ENCODE peak calls at places on chromosomes 16 and 17, in ten cellular contexts. O is GM23338, V is GM12892, T is HCT116, X is stomach, M is endothelial cell of umbilical vein, W is spleen, H is SK-N-SH, J is Panc1, Z is HL-60. N is an unnamed sample.

GRCh38 chr17:47810200-47810821 is 11.3 kb downstream of the OSBPL7 start:
- DNase-seq in O (peak), V (no peak), T (peak), X (peak), M (peak), W (no peak), H (no peak), J (peak), Z (no peak), N (peak)

GRCh38 chr16:27446721-27447120 is 44.7 kb downstream of the IL21R start:
- DNase-seq in O (no peak), V (peak), T (no peak), X (no peak), M (no peak), W (peak), H (no peak), J (no peak), Z (no peak), N (peak)

GRCh38 chr17:73822371-73822770 is 178.1 kb upstream of the SDK2 start:
- DNase-seq in O (no peak), V (no peak), T (no peak), X (no peak), M (no peak), W (no peak), H (no peak), J (no peak), Z (no peak), N (no peak)

GRCh38 chr17:57080708-57081107 is 4.3 kb upstream of the AKAP1 start:
- DNase-seq in O (no peak), V (no peak), T (no peak), X (no peak), M (no peak), W (no peak), H (no peak), J (no peak), Z (no peak), N (no peak)

GRCh38 chr16:29825145-29826044 is 5.1 kb downstream of the MVP start:
- DNase-seq in O (no peak), V (peak), T (no peak), X (no peak), M (peak), W (no peak), H (no peak), J (no peak), Z (no peak), N (peak)

GRCh38 chr17:42484304-42484703 is 25.6 kb downstream of the ATP6V0A1 start:
- DNase-seq in O (no peak), V (no peak), T (no peak), X (no peak), M (peak), W (no peak), H (no peak), J (no peak), Z (no peak), N (peak)

GRCh38 chr17:51819820-51820219 is 338.7 kb downstream of the CA10 start:
- DNase-seq in O (no peak), V (no peak), T (no peak), X (no peak), M (no peak), W (no peak), H (no peak), J (no peak), Z (no peak), N (no peak)

GRCh38 chr16:3938843-3939624 is 58.5 kb upstream of the CREBBP start:
- DNase-seq in O (peak), V (peak), T (no peak), X (peak), M (peak), W (peak), H (peak), J (no peak), Z (peak), N (peak)

GRCh38 chr17:13562271-13562800 is 39.4 kb downstream of the HS3ST3A1 start:
- DNase-seq in O (no peak), V (no peak), T (no peak), X (no peak), M (no peak), W (no peak), H (no peak), J (no peak), Z (no peak), N (no peak)

GRCh38 chr17:34797724-34798123 is 163.5 kb downstream of the CCT6B start:
- DNase-seq in O (peak), V (no peak), T (no peak), X (no peak), M (peak), W (no peak), H (no peak), J (no peak), Z (peak), N (no peak)

GRCh38 chr17:69084911-69085310 is 24.2 kb upstream of the ABCA9 start:
- DNase-seq in O (peak), V (no peak), T (peak), X (no peak), M (no peak), W (no peak), H (peak), J (no peak), Z (no peak), N (no peak)

GRCh38 chr16:60166111-60166510 is 1432.0 kb upstream of the GOT2 start:
- DNase-seq in O (no peak), V (no peak), T (no peak), X (no peak), M (peak), W (no peak), H (no peak), J (no peak), Z (no peak), N (no peak)

GRCh38 chr17:78779848-78780247 is 2.2 kb downstream of the CYTH1 start:
- DNase-seq in O (no peak), V (no peak), T (no peak), X (no peak), M (no peak), W (peak), H (no peak), J (no peak), Z (no peak), N (peak)

GRCh38 chr16:65224994-65225393 is 103.1 kb upstream of the CDH11 start:
- DNase-seq in O (peak), V (no peak), T (no peak), X (no peak), M (no peak), W (no peak), H (no peak), J (no peak), Z (no peak), N (no peak)

GRCh38 chr17:1645207-1646171 is at the start of gene SCARF1:
- DNase-seq in O (no peak), V (no peak), T (no peak), X (no peak), M (peak), W (peak), H (no peak), J (no peak), Z (no peak), N (no peak)

GRCh38 chr17:78414178-78415162 is 36.0 kb downstream of the PGS1 start:
- DNase-seq in O (no peak), V (no peak), T (no peak), X (no peak), M (no peak), W (peak), H (no peak), J (no peak), Z (no peak), N (no peak)

GRCh38 chr17:46764709-46765401 is 53.6 kb downstream of the WNT3 start:
- DNase-seq in O (no peak), V (no peak), T (no peak), X (peak), M (peak), W (no peak), H (peak), J (no peak), Z (no peak), N (no peak)

GRCh38 chr17:77019955-77020379 is 120.8 kb upstream of the SEC14L1 start:
- DNase-seq in O (peak), V (no peak), T (no peak), X (no peak), M (no peak), W (no peak), H (no peak), J (no peak), Z (no peak), N (no peak)

GRCh38 chr16:66254751-66255150 is 111.7 kb upstream of the CDH5 start:
- DNase-seq in O (no peak), V (no peak), T (no peak), X (no peak), M (no peak), W (no peak), H (no peak), J (no peak), Z (no peak), N (no peak)

GRCh38 chr16:68319185-68319908 is 8.5 kb downstream of the PRMT7 start:
- DNase-seq in O (no peak), V (peak), T (no peak), X (no peak), M (no peak), W (no peak), H (no peak), J (no peak), Z (no peak), N (no peak)

GRCh38 chr16:89246903-89247733 is 29.6 kb downstream of the ZNF778 start:
- DNase-seq in O (peak), V (peak), T (peak), X (peak), M (peak), W (peak), H (peak), J (no peak), Z (peak), N (peak)

GRCh38 chr16:83066881-83067280 is 440.1 kb downstream of the CDH13 start:
- DNase-seq in O (no peak), V (no peak), T (no peak), X (no peak), M (no peak), W (no peak), H (no peak), J (no peak), Z (no peak), N (no peak)

GRCh38 chr17:43667506-43668438 is 6.0 kb upstream of the MEOX1 start:
- DNase-seq in O (no peak), V (no peak), T (no peak), X (no peak), M (peak), W (no peak), H (no peak), J (no peak), Z (no peak), N (no peak)

GRCh38 chr17:17560167-17560566 is 31.3 kb downstream of the PEMT start:
- DNase-seq in O (no peak), V (no peak), T (no peak), X (no peak), M (no peak), W (no peak), H (no peak), J (no peak), Z (no peak), N (no peak)

GRCh38 chr17:41697122-41697962 is 8.7 kb downstream of the EIF1 start:
- DNase-seq in O (no peak), V (no peak), T (no peak), X (peak), M (no peak), W (no peak), H (no peak), J (no peak), Z (no peak), N (peak)

GRCh38 chr17:40415390-40415789 is 2.3 kb downstream of the TOP2A start:
- DNase-seq in O (peak), V (no peak), T (no peak), X (no peak), M (peak), W (no peak), H (peak), J (no peak), Z (no peak), N (no peak)

GRCh38 chr17:73600103-73600871 is 44.0 kb downstream of the SDK2 start:
- DNase-seq in O (no peak), V (no peak), T (no peak), X (no peak), M (no peak), W (no peak), H (peak), J (no peak), Z (no peak), N (no peak)

GRCh38 chr17:1116602-1117001 is 63.2 kb downstream of the ABR start:
- DNase-seq in O (no peak), V (no peak), T (no peak), X (no peak), M (no peak), W (no peak), H (no peak), J (no peak), Z (no peak), N (no peak)

GRCh38 chr16:7321661-7322060 is 11.0 kb upstream of the RBFOX1 start:
- DNase-seq in O (no peak), V (no peak), T (no peak), X (no peak), M (no peak), W (no peak), H (no peak), J (no peak), Z (no peak), N (no peak)

GRCh38 chr16:21599994-21600773 is 807 bp downstream of the METTL9 start:
- DNase-seq in O (peak), V (no peak), T (no peak), X (no peak), M (peak), W (no peak), H (peak), J (no peak), Z (peak), N (no peak)

DNA sequence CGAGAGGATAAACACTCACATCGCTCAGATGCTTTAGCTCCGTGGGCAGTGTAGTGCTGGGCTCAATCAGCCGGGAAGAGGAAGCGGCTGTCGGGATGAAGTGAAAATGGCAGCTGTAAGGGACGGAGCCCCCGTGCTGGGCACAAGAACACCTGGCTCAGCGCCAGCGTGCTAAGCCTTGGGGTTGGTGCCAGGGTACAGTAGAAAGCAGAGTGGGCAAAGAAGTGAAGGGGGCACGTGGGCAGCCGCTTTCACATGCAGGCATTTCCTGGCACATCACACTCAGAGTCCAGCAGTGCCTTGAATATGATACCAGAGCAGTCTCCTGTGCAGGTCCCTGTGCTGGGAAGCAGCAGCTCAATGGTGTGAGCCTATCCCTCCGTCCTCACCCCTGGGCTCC is 51.1 kb upstream of the FOXF1 start:
- DNase-seq in O (no peak), V (no peak), T (no peak), X (no peak), M (no peak), W (peak), H (no peak), J (no peak), Z (no peak), N (no peak)
- TF ChIP-seq POLR2AphosphoS5 in O (no peak), V (no peak), T (no peak), X (peak), M (no peak), W (no peak), H (no peak), J (no peak), Z (no peak), N (no peak)

GRCh38 chr17:45092932-45093430 is 31.9 kb downstream of the NMT1 start:
- DNase-seq in O (no peak), V (no peak), T (peak), X (peak), M (peak), W (no peak), H (no peak), J (peak), Z (no peak), N (peak)
- TF ChIP-seq POLR2AphosphoS5 in O (no peak), V (no peak), T (no peak), X (peak), M (peak), W (peak), H (peak), J (peak), Z (no peak), N (peak)

GRCh38 chr16:1822801-1823200 is 3.8 kb downstream of the HAGH start:
- DNase-seq in O (no peak), V (no peak), T (no peak), X (no peak), M (no peak), W (no peak), H (no peak), J (no peak), Z (no peak), N (no peak)

GRCh38 chr16:1823821-1824220 is 2.8 kb downstream of the HAGH start:
- DNase-seq in O (peak), V (no peak), T (no peak), X (peak), M (peak), W (no peak), H (no peak), J (no peak), Z (peak), N (no peak)

GRCh38 chr16:1825864-1826690 is 548 bp downstream of the HAGH start:
- DNase-seq in O (peak), V (no peak), T (no peak), X (peak), M (peak), W (peak), H (peak), J (no peak), Z (peak), N (peak)

GRCh38 chr16:1826691-1827573 is at the start of the genes FAHD1 and HAGH:
- DNase-seq in O (peak), V (peak), T (peak), X (peak), M (peak), W (peak), H (peak), J (peak), Z (peak), N (peak)

GRCh38 chr16:1825381-1825863 is 1.2 kb downstream of the HAGH start:
- DNase-seq in O (no peak), V (no peak), T (no peak), X (peak), M (no peak), W (no peak), H (no peak), J (no peak), Z (no peak), N (no peak)
- TF ChIP-seq POLR2AphosphoS5 in O (no peak), V (no peak), T (no peak), X (no peak), M (no peak), W (no peak), H (no peak), J (no peak), Z (no peak), N (no peak)

DNA sequence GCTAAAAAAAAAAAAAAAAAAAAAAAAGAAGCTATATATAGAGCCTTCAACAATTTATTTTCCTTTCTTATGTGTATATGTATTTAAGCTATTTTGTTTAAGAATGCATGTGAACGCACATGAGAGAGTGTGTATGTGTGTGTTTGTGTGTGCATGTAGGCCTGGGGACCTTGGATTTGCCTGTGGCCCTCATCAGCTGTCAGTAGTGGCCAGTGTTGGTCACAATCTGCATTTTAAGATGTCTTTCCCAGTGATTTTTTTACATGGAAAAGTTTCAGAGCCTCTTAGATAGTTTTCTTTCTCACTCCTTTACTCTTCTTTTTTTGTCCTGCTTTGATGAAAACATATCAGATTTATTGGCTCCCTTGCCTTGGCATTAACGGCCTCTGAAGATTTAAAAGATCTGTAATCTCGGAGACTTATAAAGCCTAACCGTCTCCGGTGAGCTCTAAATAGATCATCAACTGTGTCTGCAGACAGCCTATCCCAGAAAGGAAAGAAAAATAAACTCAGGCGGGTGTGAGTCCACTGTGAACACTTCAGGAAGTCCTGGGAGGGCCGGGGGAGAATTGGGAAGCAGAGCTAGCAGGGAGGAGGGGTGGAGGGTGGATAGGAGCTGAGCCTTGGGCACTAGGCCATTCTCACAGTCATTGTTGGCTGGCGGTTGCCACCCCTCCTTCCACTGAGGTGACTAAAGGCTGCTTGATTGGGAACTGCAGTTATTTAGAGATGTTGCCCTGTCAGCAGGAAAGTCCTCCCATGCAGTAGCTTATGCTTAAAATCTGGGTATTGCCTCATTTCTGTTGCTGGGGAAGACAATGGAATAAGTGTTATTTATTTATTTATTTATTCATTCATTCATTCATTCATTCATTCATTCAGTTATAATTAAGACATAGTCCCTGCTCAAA is 86.8 kb downstream of the WWP2 start:
- DNase-seq in O (no peak), V (no peak), T (no peak), X (peak), M (peak), W (peak), H (no peak), J (no peak), Z (no peak), N (peak)
- TF ChIP-seq POLR2AphosphoS5 in O (no peak), V (no peak), T (no peak), X (no peak), M (no peak), W (peak), H (no peak), J (no peak), Z (no peak), N (peak)

GRCh38 chr16:55944377-55944802 is 69.2 kb upstream of the CES5A start:
- DNase-seq in O (peak), V (no peak), T (peak), X (peak), M (peak), W (no peak), H (peak), J (peak), Z (peak), N (peak)
- TF ChIP-seq POLR2AphosphoS5 in O (no peak), V (no peak), T (no peak), X (peak), M (no peak), W (no peak), H (no peak), J (no peak), Z (no peak), N (no peak)

GRCh38 chr17:58082341-58082869 is 814 bp upstream of the DYNLL2 start:
- DNase-seq in O (no peak), V (no peak), T (no peak), X (no peak), M (no peak), W (no peak), H (no peak), J (no peak), Z (no peak), N (no peak)

GRCh38 chr17:58082870-58083490 is at the start of gene DYNLL2:
- DNase-seq in O (peak), V (peak), T (peak), X (peak), M (peak), W (peak), H (peak), J (peak), Z (peak), N (peak)

GRCh38 chr17:58085039-58085715 is 2.0 kb downstream of the DYNLL2 start:
- DNase-seq in O (no peak), V (no peak), T (no peak), X (no peak), M (no peak), W (no peak), H (no peak), J (no peak), Z (no peak), N (no peak)

GRCh38 chr17:58083491-58084316 is 485 bp downstream of the DYNLL2 start:
- DNase-seq in O (peak), V (peak), T (no peak), X (peak), M (peak), W (peak), H (peak), J (no peak), Z (peak), N (peak)

GRCh38 chr17:58084317-58084981 is 1.2 kb downstream of the DYNLL2 start:
- DNase-seq in O (peak), V (peak), T (peak), X (peak), M (peak), W (peak), H (peak), J (no peak), Z (no peak), N (peak)
- TF ChIP-seq POLR2AphosphoS5 in O (no peak), V (no peak), T (peak), X (no peak), M (no peak), W (no peak), H (no peak), J (no peak), Z (no peak), N (no peak)

DNA sequence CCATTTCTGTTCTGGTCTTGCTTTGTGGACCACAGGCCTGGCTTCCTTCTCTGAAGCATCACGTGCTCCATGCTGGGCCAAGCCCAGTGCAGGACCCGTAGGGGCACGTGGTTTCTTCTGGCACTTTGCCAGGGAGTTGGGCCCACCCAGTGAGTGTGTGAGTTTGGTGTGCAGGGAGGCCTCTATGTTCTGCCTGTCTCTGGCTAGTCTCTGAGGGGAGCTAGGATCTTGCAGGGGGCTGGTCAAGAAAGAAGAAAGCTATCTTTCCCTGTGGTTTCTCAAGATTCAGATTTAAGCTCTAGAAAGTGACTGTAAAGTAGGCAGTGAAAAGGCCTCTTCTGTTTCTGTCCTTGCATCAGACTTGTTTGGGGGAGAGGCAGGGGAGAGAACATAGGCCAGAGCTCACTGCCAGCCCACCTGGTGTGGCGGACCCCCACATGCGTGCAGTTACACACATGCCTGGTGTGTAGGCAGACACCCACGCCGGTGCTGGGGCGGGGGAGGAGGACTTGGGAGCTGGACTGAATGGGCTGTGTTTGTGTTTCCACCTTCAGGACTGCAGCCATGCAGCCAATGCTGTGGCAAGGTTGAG is 11.8 kb downstream of the LASP1 start:
- DNase-seq in O (no peak), V (no peak), T (no peak), X (peak), M (peak), W (no peak), H (peak), J (no peak), Z (no peak), N (peak)
- TF ChIP-seq POLR2AphosphoS5 in O (no peak), V (no peak), T (no peak), X (peak), M (no peak), W (peak), H (no peak), J (no peak), Z (peak), N (peak)

N was measured in transverse colon.